ENCODE peak calls at places on chromosomes 1 and 21, in six cellular contexts. I is lower lobe of right lung; A is substantia nigra; Y is CD8-positive, alpha-beta T cell; H is coronary artery; J is CD8-positive, alpha-beta memory T cell. N is an unnamed sample.

GRCh38 chr1:150420560-150421265 is 56.8 kb downstream of the RPRD2 start:
- DNase-seq in I (no peak), A (no peak), Y (no peak), H (no peak), J (no peak), N (no peak)

GRCh38 chr21:30718239-30718909 is at the start of gene KRTAP21-3:
- DNase-seq in I (no peak), A (no peak), Y (no peak), H (no peak), J (no peak), N (no peak)

GRCh38 chr1:2344121-2344681 is 47.2 kb downstream of the MORN1 start:
- DNase-seq in I (peak), A (no peak), Y (no peak), H (no peak), J (peak), N (peak)

GRCh38 chr1:59061876-59062275 is 235.0 kb upstream of the FGGY start:
- DNase-seq in I (peak), A (no peak), Y (no peak), H (peak), J (no peak), N (no peak)

GRCh38 chr1:174704300-174704699 is 256.5 kb downstream of the GPR52 start:
- DNase-seq in I (no peak), A (no peak), Y (no peak), H (no peak), J (no peak), N (no peak)

GRCh38 chr1:39261712-39262221 is 57.3 kb downstream of the MACF1 start:
- DNase-seq in I (no peak), A (no peak), Y (no peak), H (no peak), J (no peak), N (no peak)

GRCh38 chr21:38291875-38292274 is 35.1 kb downstream of the KCNJ15 start:
- DNase-seq in I (no peak), A (no peak), Y (no peak), H (no peak), J (no peak), N (no peak)

GRCh38 chr21:17780539-17780938 is 38.6 kb downstream of the C21orf91 start:
- DNase-seq in I (no peak), A (no peak), Y (peak), H (no peak), J (peak), N (no peak)

GRCh38 chr1:35369922-35370671 is 101.6 kb downstream of the ZMYM4 start:
- DNase-seq in I (no peak), A (peak), Y (no peak), H (no peak), J (no peak), N (peak)

GRCh38 chr1:115748396-115749130 is 20.0 kb downstream of the CASQ2 start:
- DNase-seq in I (no peak), A (no peak), Y (no peak), H (no peak), J (no peak), N (no peak)

GRCh38 chr21:31732891-31733520 is 1.1 kb upstream of the SCAF4 start:
- DNase-seq in I (no peak), A (no peak), Y (peak), H (no peak), J (no peak), N (no peak)

GRCh38 chr1:25197982-25198681 is 34.2 kb downstream of the SYF2 start:
- DNase-seq in I (no peak), A (no peak), Y (no peak), H (no peak), J (no peak), N (no peak)

GRCh38 chr1:33375316-33375715 is 54.4 kb upstream of the A3GALT2 start:
- DNase-seq in I (no peak), A (no peak), Y (no peak), H (no peak), J (no peak), N (no peak)

GRCh38 chr1:9453375-9454093 is 85.7 kb upstream of the SLC25A33 start:
- DNase-seq in I (no peak), A (no peak), Y (no peak), H (no peak), J (no peak), N (no peak)

GRCh38 chr1:247435026-247435770 is 19.2 kb downstream of the NLRP3 start:
- DNase-seq in I (no peak), A (no peak), Y (no peak), H (no peak), J (no peak), N (no peak)

GRCh38 chr1:115609021-115609420 is 32.7 kb upstream of the VANGL1 start:
- DNase-seq in I (no peak), A (no peak), Y (no peak), H (no peak), J (no peak), N (no peak)

GRCh38 chr1:14561014-14561693 is 37.3 kb upstream of the KAZN start:
- DNase-seq in I (no peak), A (no peak), Y (no peak), H (no peak), J (no peak), N (no peak)

GRCh38 chr1:43766818-43767525 is 59.6 kb downstream of the ST3GAL3 start:
- DNase-seq in I (no peak), A (no peak), Y (no peak), H (no peak), J (no peak), N (no peak)

GRCh38 chr1:36300526-36300925 is 5.6 kb upstream of the SH3D21 start:
- DNase-seq in I (no peak), A (no peak), Y (no peak), H (no peak), J (no peak), N (no peak)

GRCh38 chr1:65431111-65431705 is 10.7 kb downstream of the LEPR start:
- DNase-seq in I (no peak), A (no peak), Y (no peak), H (no peak), J (no peak), N (no peak)

GRCh38 chr1:163561570-163562295 is 240.0 kb downstream of the NUF2 start:
- DNase-seq in I (no peak), A (no peak), Y (no peak), H (no peak), J (no peak), N (no peak)

GRCh38 chr1:209428241-209428921 is 155.1 kb upstream of the CAMK1G start:
- DNase-seq in I (no peak), A (no peak), Y (no peak), H (peak), J (no peak), N (no peak)

GRCh38 chr1:155859881-155860841 is 794 bp downstream of the SYT11 start:
- DNase-seq in I (peak), A (peak), Y (peak), H (peak), J (peak), N (peak)

GRCh38 chr1:31789259-31790065 is 25.3 kb upstream of the ADGRB2 start:
- DNase-seq in I (peak), A (peak), Y (peak), H (peak), J (peak), N (peak)

GRCh38 chr1:172658871-172659453 is at the start of gene FASLG:
- DNase-seq in I (no peak), A (no peak), Y (peak), H (no peak), J (peak), N (no peak)

GRCh38 chr1:17565551-17565971 is 26.1 kb downstream of the ARHGEF10L start:
- DNase-seq in I (no peak), A (no peak), Y (no peak), H (no peak), J (no peak), N (no peak)
- H3K27ac ChIP-seq in I (no peak), A (no peak), Y (no peak), H (peak), J (no peak), N (peak)

GRCh38 chr1:17525065-17525464 is 14.4 kb upstream of the ARHGEF10L start:
- DNase-seq in I (no peak), A (no peak), Y (no peak), H (no peak), J (no peak), N (no peak)
- H3K27ac ChIP-seq in I (no peak), A (no peak), Y (no peak), H (no peak), J (no peak), N (no peak)

DNA sequence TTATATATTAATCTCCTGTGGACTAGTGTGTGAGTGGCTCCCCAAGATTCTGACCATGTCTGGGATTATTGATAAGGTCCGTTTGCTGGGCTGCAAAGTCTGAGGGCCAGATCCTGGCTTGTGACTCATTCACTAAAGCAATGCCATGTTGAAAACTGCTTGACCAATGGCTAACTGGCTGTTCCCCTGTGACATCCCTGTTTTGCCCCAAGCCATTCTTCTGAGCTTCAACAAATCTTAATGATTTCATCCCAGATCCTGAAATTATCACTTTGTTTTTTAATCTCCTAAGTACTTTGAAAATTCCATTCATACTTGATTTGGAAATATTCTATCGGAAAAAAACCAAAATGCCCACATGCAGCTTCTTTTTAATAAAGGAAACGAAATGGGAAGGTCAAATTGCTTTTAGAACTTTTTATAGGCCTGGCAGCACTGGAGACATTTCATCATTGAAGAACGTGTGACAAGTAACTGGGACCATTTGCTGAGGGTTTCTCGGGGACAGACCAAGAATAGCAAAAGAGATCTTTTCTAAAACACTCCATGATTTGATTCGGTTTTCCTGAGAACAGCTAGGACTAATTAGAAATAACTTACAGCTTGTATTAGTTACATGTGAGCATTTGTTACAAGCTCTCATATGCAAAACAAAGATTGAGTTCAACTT is 121.3 kb downstream of the TGFB2 start:
- DNase-seq in I (no peak), A (no peak), Y (no peak), H (no peak), J (no peak), N (no peak)
- H3K27ac ChIP-seq in I (no peak), A (no peak), Y (no peak), H (peak), J (no peak), N (no peak)

GRCh38 chr1:248873993-248874671 is 15.2 kb upstream of the ZNF692 start:
- DNase-seq in I (peak), A (no peak), Y (peak), H (no peak), J (peak), N (peak)
- H3K27ac ChIP-seq in I (peak), A (peak), Y (peak), H (peak), J (peak), N (peak)

GRCh38 chr1:180530501-180530900 is 28.1 kb upstream of the ACBD6 start:
- DNase-seq in I (peak), A (no peak), Y (no peak), H (no peak), J (no peak), N (no peak)
- H3K27ac ChIP-seq in I (peak), A (no peak), Y (no peak), H (peak), J (no peak), N (peak)

DNA sequence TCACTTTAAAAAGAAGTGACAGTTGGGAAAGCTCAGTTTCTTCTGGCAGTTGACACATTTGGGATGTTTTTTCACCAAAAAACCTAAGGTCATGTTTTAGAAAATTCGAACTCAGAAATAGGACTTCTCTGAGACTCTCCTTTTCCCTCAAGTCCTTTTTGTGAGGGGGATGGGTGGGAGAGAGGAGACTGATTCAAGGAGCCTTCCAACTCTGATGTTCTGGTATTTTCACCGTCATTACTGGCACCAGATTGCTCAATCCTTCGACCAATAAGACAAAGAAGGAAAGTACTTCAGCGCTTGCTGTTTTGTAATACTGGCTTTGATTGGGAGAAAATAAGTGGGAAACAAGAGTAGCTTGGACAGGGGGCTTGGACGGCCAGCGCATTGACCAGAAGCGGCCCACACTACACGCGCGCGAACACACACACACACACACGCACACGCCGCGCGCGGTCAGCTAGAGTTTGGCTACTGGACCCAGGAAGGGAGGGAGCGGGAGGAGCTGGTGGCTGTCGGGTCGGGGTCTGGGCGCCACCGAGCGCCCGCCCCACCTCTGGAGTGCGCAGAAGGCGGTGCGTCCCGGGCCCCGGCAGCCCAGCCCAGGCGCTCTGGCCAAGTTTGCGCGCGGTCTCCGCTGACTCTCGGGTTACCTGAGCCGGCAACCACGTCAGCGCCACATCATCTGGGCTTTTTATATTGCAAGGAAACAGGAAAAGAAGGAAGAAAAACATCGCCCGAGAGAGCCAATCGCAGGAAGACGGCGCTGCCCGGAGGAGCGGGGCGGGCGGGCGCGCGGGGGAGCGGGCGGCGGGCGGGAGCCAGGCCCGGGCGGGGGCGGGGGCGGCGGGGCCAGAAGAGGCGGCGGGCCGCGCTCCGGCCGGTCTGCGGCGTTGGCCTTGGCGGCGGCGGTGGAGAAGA is at the start of gene KCNK1:
- DNase-seq in I (peak), A (peak), Y (no peak), H (no peak), J (no peak), N (peak)
- H3K27ac ChIP-seq in I (peak), A (peak), Y (no peak), H (peak), J (peak), N (peak)

DNA sequence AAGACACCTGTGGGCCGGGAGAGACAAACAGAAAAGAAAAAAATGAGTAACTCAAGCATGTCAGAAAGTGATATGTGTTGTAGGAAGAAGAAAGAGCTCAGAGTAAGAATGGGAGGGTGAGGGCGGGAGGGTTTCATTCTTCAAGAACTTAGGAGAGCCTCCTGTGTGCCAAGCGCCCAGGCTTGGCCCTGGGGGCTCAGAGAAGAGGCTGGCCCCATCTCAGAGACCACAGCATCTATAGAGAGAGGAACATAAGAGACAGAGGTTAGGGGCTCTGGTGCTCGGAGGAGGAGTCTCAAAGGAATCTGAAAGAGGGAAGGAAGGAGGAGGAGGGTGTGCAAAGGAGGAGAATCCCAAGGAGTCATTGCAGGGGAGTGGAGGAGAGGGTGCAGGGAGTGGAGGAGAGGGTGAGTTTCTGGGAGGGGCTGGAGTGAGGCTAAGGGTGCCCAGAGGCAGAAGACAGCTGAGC is 221.4 kb upstream of the VAMP3 start:
- DNase-seq in I (peak), A (no peak), Y (no peak), H (no peak), J (no peak), N (no peak)
- H3K27ac ChIP-seq in I (no peak), A (no peak), Y (no peak), H (peak), J (no peak), N (no peak)

GRCh38 chr1:6600410-6601048 is 2.1 kb downstream of the KLHL21 start:
- DNase-seq in I (no peak), A (no peak), Y (no peak), H (no peak), J (no peak), N (no peak)
- H3K27ac ChIP-seq in I (peak), A (peak), Y (peak), H (peak), J (peak), N (peak)

GRCh38 chr1:21317035-21317689 is 26.9 kb upstream of the ECE1 start:
- DNase-seq in I (peak), A (no peak), Y (no peak), H (peak), J (no peak), N (peak)

GRCh38 chr1:21314797-21315396 is 24.6 kb upstream of the ECE1 start:
- DNase-seq in I (no peak), A (no peak), Y (no peak), H (no peak), J (no peak), N (no peak)

GRCh38 chr1:21313146-21313885 is 23.1 kb upstream of the ECE1 start:
- DNase-seq in I (no peak), A (no peak), Y (no peak), H (peak), J (no peak), N (no peak)

GRCh38 chr1:21312407-21312992 is 22.2 kb upstream of the ECE1 start:
- DNase-seq in I (no peak), A (no peak), Y (no peak), H (no peak), J (no peak), N (no peak)

GRCh38 chr1:21313886-21314796 is 23.9 kb upstream of the ECE1 start:
- DNase-seq in I (no peak), A (no peak), Y (no peak), H (no peak), J (no peak), N (no peak)
- H3K27ac ChIP-seq in I (peak), A (peak), Y (no peak), H (peak), J (no peak), N (no peak)

GRCh38 chr1:225612265-225612664 is 40.7 kb downstream of the ENAH start:
- DNase-seq in I (no peak), A (no peak), Y (no peak), H (no peak), J (no peak), N (no peak)
- H3K27ac ChIP-seq in I (peak), A (no peak), Y (no peak), H (peak), J (no peak), N (peak)